ENCODE peak calls at places on chromosomes 4 and X, in nine cellular contexts. N is HEK293T; W is SW480; R is cardiac fibroblast; G is G401; I is T-cell; X is SK-MEL-5; D is CD8-positive, alpha-beta T cell; C is B cell. S is an unnamed sample.

GRCh38 chrX:153836921-153837320 is 6.6 kb upstream of the PDZD4 start:
- DNase-seq in R (no peak), W (no peak), X (no peak), N (no peak), D (no peak), I (no peak), C (no peak), G (no peak), S (no peak)

GRCh38 chr4:152255437-152255836 is 280.5 kb downstream of the FBXW7 start:
- DNase-seq in X (no peak), N (no peak), G (no peak), I (peak), C (no peak), R (peak), W (no peak), D (peak), S (no peak)

GRCh38 chr4:6602289-6602688 is 27.3 kb downstream of the MAN2B2 start:
- DNase-seq in R (no peak), N (no peak), W (no peak), C (no peak), X (no peak), D (no peak), G (no peak), I (no peak), S (no peak)

GRCh38 chr4:51895816-51896408 is 53.0 kb downstream of the DCUN1D4 start:
- DNase-seq in G (peak), N (peak), I (peak), W (peak), X (peak), C (peak), D (peak), R (peak), S (peak)

GRCh38 chrX:53056292-53056691 is 7.7 kb downstream of the GPR173 start:
- DNase-seq in I (no peak), W (no peak), N (no peak), R (peak), C (no peak), X (no peak), G (no peak), D (no peak), S (no peak)

GRCh38 chr4:17260395-17260907 is 251.4 kb downstream of the QDPR start:
- DNase-seq in R (no peak), C (no peak), W (peak), X (no peak), D (no peak), N (no peak), G (no peak), I (no peak), S (no peak)

GRCh38 chr4:10347281-10347795 is 109.9 kb downstream of the ZNF518B start:
- DNase-seq in X (no peak), G (peak), N (no peak), C (no peak), R (no peak), I (no peak), D (no peak), W (no peak), S (no peak)

GRCh38 chr4:41077628-41078027 is 136.7 kb downstream of the APBB2 start:
- DNase-seq in C (no peak), D (no peak), G (no peak), I (no peak), W (no peak), N (no peak), R (no peak), X (no peak), S (peak)

GRCh38 chr4:26822546-26822945 is 38.1 kb upstream of the STIM2 start:
- DNase-seq in X (no peak), W (no peak), N (no peak), G (no peak), D (no peak), C (peak), I (no peak), R (no peak), S (no peak)

GRCh38 chr4:54439831-54440243 is 210.7 kb downstream of the PDGFRA start:
- DNase-seq in C (peak), D (no peak), W (peak), N (no peak), I (no peak), G (no peak), X (peak), R (peak), S (peak)

GRCh38 chr4:182929296-182929695 is 12.1 kb upstream of the DCTD start:
- DNase-seq in I (no peak), C (no peak), W (no peak), R (peak), D (no peak), X (no peak), N (no peak), G (no peak), S (no peak)

GRCh38 chr4:159105761-159106243 is 2.9 kb downstream of the RAPGEF2 start:
- DNase-seq in N (no peak), X (no peak), G (no peak), W (no peak), D (no peak), I (no peak), R (peak), C (peak), S (peak)

GRCh38 chr4:173509031-173510001 is 20.7 kb downstream of the HAND2 start:
- DNase-seq in G (peak), X (no peak), R (peak), D (no peak), W (no peak), C (no peak), N (no peak), I (no peak), S (no peak)

GRCh38 chr4:81486502-81486901 is 14.8 kb upstream of the RASGEF1B start:
- DNase-seq in R (no peak), G (no peak), C (no peak), N (no peak), X (no peak), D (no peak), W (no peak), I (no peak), S (no peak)

GRCh38 chr4:145819246-145820181 is 119.1 kb downstream of the ZNF827 start:
- DNase-seq in G (peak), X (no peak), R (no peak), C (no peak), D (no peak), I (no peak), W (no peak), N (no peak), S (no peak)

GRCh38 chr4:145075742-145076472 is 22.1 kb downstream of the ANAPC10 start:
- DNase-seq in W (no peak), D (no peak), N (no peak), C (no peak), I (no peak), G (no peak), R (no peak), X (no peak), S (no peak)

GRCh38 chrX:147736045-147736444 is 175.7 kb upstream of the FMR1 start:
- DNase-seq in I (no peak), X (no peak), N (no peak), R (no peak), W (no peak), C (no peak), D (no peak), G (no peak), S (no peak)

GRCh38 chr4:40916880-40917279 is 167.1 kb downstream of the NSUN7 start:
- DNase-seq in N (peak), R (peak), X (peak), C (peak), D (no peak), I (no peak), W (no peak), G (peak), S (no peak)

GRCh38 chr4:78529569-78530209 is 21.9 kb upstream of the ANXA3 start:
- DNase-seq in D (no peak), I (no peak), G (no peak), N (no peak), R (peak), C (no peak), W (peak), X (no peak), S (no peak)

GRCh38 chr4:162061214-162061613 is 102.6 kb downstream of the FSTL5 start:
- DNase-seq in X (peak), D (no peak), G (peak), I (no peak), C (no peak), N (no peak), W (no peak), R (no peak), S (no peak)

GRCh38 chr4:110032603-110033002 is 119.9 kb downstream of the EGF start:
- DNase-seq in N (no peak), R (peak), C (no peak), D (no peak), G (no peak), I (no peak), W (no peak), X (no peak), S (no peak)

GRCh38 chrX:136630881-136631280 is 17.1 kb upstream of the CD40LG start:
- DNase-seq in X (no peak), G (no peak), N (no peak), D (no peak), I (no peak), W (no peak), R (no peak), C (no peak), S (no peak)

GRCh38 chr4:83905952-83906351 is 370.0 kb downstream of the GPAT3 start:
- DNase-seq in G (peak), D (no peak), R (no peak), W (peak), C (no peak), X (peak), N (peak), I (no peak), S (peak)

GRCh38 chr4:75011131-75011795 is 78.3 kb downstream of the PARM1 start:
- DNase-seq in R (no peak), I (no peak), W (no peak), X (no peak), N (no peak), G (no peak), D (no peak), C (no peak), S (no peak)

GRCh38 chr4:83535945-83536648 is at the start of gene GPAT3:
- DNase-seq in R (peak), C (peak), N (peak), I (peak), D (peak), W (peak), G (peak), X (no peak), S (peak)

GRCh38 chrX:136819026-136819425 is 38.3 kb upstream of the ARHGEF6 start:
- DNase-seq in R (no peak), N (no peak), G (peak), W (no peak), D (no peak), X (no peak), C (no peak), I (no peak), S (no peak)

GRCh38 chr4:18844726-18845125 is 823.2 kb upstream of the LCORL start:
- DNase-seq in R (no peak), D (no peak), C (no peak), N (no peak), W (no peak), I (no peak), G (no peak), X (no peak), S (no peak)

GRCh38 chr4:113686950-113687718 is 74.4 kb downstream of the CAMK2D start:
- DNase-seq in X (no peak), W (no peak), D (no peak), N (no peak), R (peak), C (no peak), I (no peak), G (no peak), S (no peak)

GRCh38 chr4:152943673-152944072 is 7.5 kb downstream of the FHDC1 start:
- DNase-seq in R (peak), N (no peak), C (no peak), X (no peak), D (no peak), G (no peak), W (no peak), I (no peak), S (peak)

GRCh38 chrX:134760671-134761070 is 102.4 kb upstream of the PLAC1 start:
- DNase-seq in D (no peak), G (no peak), N (no peak), C (no peak), X (peak), W (no peak), R (peak), I (no peak), S (no peak)

GRCh38 chrX:105646592-105647372 is 175.6 kb upstream of the NRK start:
- DNase-seq in D (no peak), R (no peak), I (no peak), X (no peak), G (no peak), N (no peak), W (no peak), C (no peak), S (peak)

GRCh38 chrX:85994228-85994627 is 53.1 kb downstream of the CHM start:
- DNase-seq in R (no peak), C (no peak), G (no peak), I (no peak), W (no peak), N (no peak), D (no peak), X (no peak), S (no peak)

GRCh38 chr4:119010909-119011606 is 122.4 kb downstream of the SYNPO2 start:
- DNase-seq in W (no peak), C (no peak), I (no peak), D (no peak), X (no peak), G (no peak), R (no peak), N (no peak), S (peak)

GRCh38 chrX:74420194-74421035 is 878 bp upstream of the SLC16A2 start:
- DNase-seq in D (no peak), W (peak), G (peak), X (peak), N (peak), C (peak), R (peak), I (no peak), S (peak)

GRCh38 chrX:122943918-122944317 is 240.2 kb upstream of the GRIA3 start:
- DNase-seq in N (no peak), R (peak), G (no peak), I (no peak), W (no peak), X (no peak), C (no peak), D (no peak), S (peak)

GRCh38 chrX:20374866-20375530 is 108.3 kb upstream of the RPS6KA3 start:
- DNase-seq in I (no peak), D (no peak), W (no peak), N (no peak), R (no peak), X (no peak), C (peak), G (no peak), S (no peak)

GRCh38 chr4:164204434-164204833 is 549.5 kb upstream of the SMIM31 start:
- DNase-seq in N (no peak), D (no peak), X (no peak), R (peak), G (no peak), W (no peak), C (no peak), I (no peak), S (no peak)

GRCh38 chrX:70001269-70001668 is 48.5 kb downstream of the AWAT2 start:
- DNase-seq in C (no peak), X (no peak), D (no peak), G (peak), I (no peak), W (no peak), R (no peak), N (no peak), S (no peak)

GRCh38 chr4:37770016-37770415 is 56.5 kb upstream of the PGM2 start:
- DNase-seq in N (no peak), D (no peak), C (no peak), R (peak), X (no peak), G (no peak), W (no peak), I (no peak), S (peak)